ENCODE peak calls at places on chromosomes 3 and 15, in four cellular contexts. T is mammary epithelial cell, E is osteoblast, L is fibroblast of lung. Z is an unnamed sample.

GRCh38 chr15:40087991-40088928 is 20.4 kb downstream of the BMF start:
- DNase-seq in L (no peak), E (peak; percentile 77), T (no peak), Z (no peak)

GRCh38 chr3:42685891-42686820 is 819 bp downstream of the KLHL40 start:
- DNase-seq in L (no peak), T (no peak), E (peak; percentile 82), Z (no peak)

GRCh38 chr3:143433787-143434378 is 314.3 kb downstream of the CHST2 start:
- DNase-seq in E (peak; percentile 21), T (no peak), L (no peak), Z (no peak)

GRCh38 chr15:66188464-66188863 is 65.1 kb downstream of the MEGF11 start:
- DNase-seq in L (no peak), T (no peak), E (peak; percentile 39), Z (no peak)

GRCh38 chr3:147015334-147015733 is 391.0 kb downstream of the ZIC4 start:
- DNase-seq in T (no peak), L (no peak), E (no peak), Z (no peak)

GRCh38 chr15:44537728-44538240 is 837 bp downstream of the EIF3J start:
- DNase-seq in L (peak; percentile 60), T (no peak), E (no peak), Z (no peak)

GRCh38 chr3:169923831-169924230 is 12.5 kb downstream of the SAMD7 start:
- DNase-seq in L (no peak), T (no peak), E (no peak), Z (no peak)

GRCh38 chr15:28917791-28918140 is 32.0 kb downstream of the APBA2 start:
- DNase-seq in L (no peak), E (no peak), T (no peak), Z (no peak)

GRCh38 chr3:47444103-47444502 is 31.6 kb downstream of the SCAP start:
- DNase-seq in E (no peak), L (no peak), T (peak; percentile 92), Z (no peak)

GRCh38 chr3:115623414-115623868 is at the start of gene GAP43:
- DNase-seq in L (peak; percentile 87), E (peak; percentile 39), T (peak; percentile 58), Z (peak; percentile 23)

GRCh38 chr3:121111914-121112612 is 204.1 kb downstream of the STXBP5L start:
- DNase-seq in L (no peak), T (no peak), E (no peak), Z (no peak)

GRCh38 chr3:120448707-120449650 is 1.8 kb downstream of the FSTL1 start:
- DNase-seq in T (peak; percentile 47), L (peak; percentile 73), E (peak; percentile 91), Z (peak; percentile 58)

GRCh38 chr15:48447058-48447457 is 115.8 kb downstream of the DUT start:
- DNase-seq in L (no peak), E (no peak), T (peak; percentile 19), Z (no peak)

GRCh38 chr3:39146611-39147373 is 6.6 kb downstream of the CSRNP1 start:
- DNase-seq in E (peak; percentile 98), T (peak; percentile 97), L (peak; percentile 97), Z (peak; percentile 95)

GRCh38 chr3:36991923-36992805 is 767 bp downstream of the EPM2AIP1 start:
- DNase-seq in T (peak; percentile 62), L (peak; percentile 69), E (no peak), Z (no peak)

GRCh38 chr3:151096697-151097096 is 11.2 kb downstream of the MED12L start:
- DNase-seq in L (no peak), T (no peak), E (no peak), Z (no peak)

GRCh38 chr15:56749982-56750381 is 16.7 kb upstream of the ZNF280D start:
- DNase-seq in T (no peak), L (peak; percentile 66), E (no peak), Z (no peak)

GRCh38 chr3:195008816-195009215 is 262.1 kb downstream of the XXYLT1 start:
- DNase-seq in L (no peak), T (no peak), E (peak; percentile 38), Z (no peak)

GRCh38 chr15:92809064-92809879 is 90.9 kb upstream of the CHD2 start:
- DNase-seq in T (peak; percentile 96), L (peak; percentile 97), E (peak; percentile 99), Z (peak; percentile 99)

GRCh38 chr3:155497930-155498647 is 204.6 kb upstream of the STRIT1 start:
- DNase-seq in E (peak; percentile 87), L (peak; percentile 69), T (peak; percentile 87), Z (no peak)

GRCh38 chr15:100602822-100603393 is 519 bp downstream of the ASB7 start:
- DNase-seq in L (no peak), E (no peak), T (peak; percentile 66), Z (peak; percentile 38)

GRCh38 chr3:169964176-169964575 is 2.4 kb upstream of the SEC62 start:
- DNase-seq in L (no peak), E (peak; percentile 32), T (peak; percentile 5), Z (no peak)

GRCh38 chr15:52093539-52094502 is 18.8 kb downstream of the BCL2L10 start:
- DNase-seq in T (peak; percentile 98), E (peak; percentile 70), L (peak; percentile 90), Z (peak; percentile 99)

GRCh38 chr3:127951276-127951675 is 36.2 kb downstream of the KBTBD12 start:
- DNase-seq in T (peak; percentile 37), L (peak; percentile 70), E (peak; percentile 68), Z (peak; percentile 5)

GRCh38 chr15:62068071-62068786 is 1.5 kb downstream of the C2CD4A start:
- DNase-seq in T (peak; percentile 21), E (no peak), L (peak; percentile 46), Z (peak; percentile 60)

GRCh38 chr15:57235865-57236264 is 140.4 kb upstream of the CGNL1 start:
- DNase-seq in L (peak; percentile 88), E (no peak), T (no peak), Z (peak; percentile 61)

GRCh38 chr3:4976109-4976508 is 3.1 kb upstream of the BHLHE40 start:
- DNase-seq in T (peak; percentile 62), E (peak; percentile 74), L (peak; percentile 69), Z (peak; percentile 69)

GRCh38 chr15:91032919-91033803 is 10.8 kb upstream of the VPS33B start:
- DNase-seq in E (no peak), L (no peak), T (peak; percentile 63), Z (peak; percentile 29)

GRCh38 chr3:27252646-27253045 is 116.5 kb downstream of the NEK10 start:
- DNase-seq in T (no peak), L (no peak), E (no peak), Z (no peak)
- H3K4me2 ChIP-seq in T (no peak overlapping the region), L (no peak overlapping the region), E (no peak overlapping the region), Z (no peak overlapping the region)

GRCh38 chr15:67744331-67745058 is 80.8 kb upstream of the SKOR1 start:
- DNase-seq in T (no peak), L (peak; percentile 18), E (no peak), Z (no peak)

GRCh38 chr15:67746022-67746421 is 79.3 kb upstream of the SKOR1 start:
- DNase-seq in T (peak; percentile 20), L (peak; percentile 80), E (peak; percentile 25), Z (no peak)

GRCh38 chr15:67747949-67748348 is 77.4 kb upstream of the SKOR1 start:
- DNase-seq in E (no peak), T (no peak), L (no peak), Z (no peak)

GRCh38 chr15:67745059-67745993 is 80.0 kb upstream of the SKOR1 start:
- DNase-seq in L (peak; percentile 73), E (no peak), T (peak; percentile 20), Z (no peak)

GRCh38 chr15:67746450-67746849 is 78.9 kb upstream of the SKOR1 start:
- DNase-seq in T (peak; percentile 75), L (no peak), E (peak; percentile 18), Z (no peak)
- H3K4me2 ChIP-seq in T (peak overlapping the region; percentile 60), L (no peak overlapping the region), E (no peak overlapping the region), Z (no peak overlapping the region)

GRCh38 chr3:522888-523287 is 326.3 kb downstream of the CHL1 start:
- DNase-seq in T (no peak), E (no peak), L (no peak), Z (no peak)
- H3K4me2 ChIP-seq in T (no peak overlapping the region), E (no peak overlapping the region), L (no peak overlapping the region), Z (no peak overlapping the region)

DNA sequence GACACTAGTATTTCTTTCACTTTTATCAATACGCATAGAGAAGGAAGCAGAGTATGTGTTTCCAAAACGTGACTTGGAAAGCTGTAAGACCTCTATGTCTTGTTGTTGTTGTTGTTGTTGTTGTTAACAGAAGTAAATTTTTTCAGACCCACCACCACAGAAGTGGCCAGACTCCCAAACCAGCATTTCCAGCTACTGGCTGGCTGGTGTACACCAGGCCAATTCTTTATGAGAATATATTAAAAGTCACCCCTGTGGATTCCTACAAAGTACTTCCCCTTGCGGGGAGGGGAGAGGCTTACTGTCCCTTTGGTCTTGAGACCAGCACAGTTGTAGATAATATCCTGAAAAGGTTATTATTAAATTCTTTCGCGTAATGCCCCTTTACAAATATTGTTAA is 1.6 kb upstream of the FOXP1 start:
- DNase-seq in L (no peak), E (no peak), T (no peak), Z (peak; percentile 55)
- H3K4me2 ChIP-seq in L (peak overlapping the region; percentile 100), E (peak overlapping the region; percentile 95), T (peak overlapping the region; percentile 82), Z (peak overlapping the region; percentile 67)